ENCODE peak calls at places on chromosomes 12 and 14, in six cellular contexts. K is cardiac muscle cell; D is CD8-positive, alpha-beta memory T cell; C is K562; G is A549; J is thoracic aorta. X is an unnamed sample.

GRCh38 chr12:105721051-105721825 is 390.7 kb downstream of the C12orf75 start:
- DNase-seq in K (no peak), D (no peak), C (no peak), G (no peak), J (no peak), X (no peak)

GRCh38 chr12:50574621-50575348 is 70.0 kb downstream of the DIP2B start:
- DNase-seq in K (no peak), D (no peak), C (no peak), G (no peak), J (no peak), X (no peak)

GRCh38 chr12:52849511-52849910 is 717 bp upstream of the KRT78 start:
- DNase-seq in K (no peak), D (no peak), C (no peak), G (no peak), J (no peak), X (no peak)

GRCh38 chr12:113875681-113876080 is 90.4 kb downstream of the RBM19 start:
- DNase-seq in K (peak), D (no peak), C (no peak), G (no peak), J (no peak), X (no peak)

GRCh38 chr12:62799126-62799736 is 135.7 kb downstream of the PPM1H start:
- DNase-seq in K (peak), D (peak), C (peak), G (peak), J (peak), X (peak)

GRCh38 chr12:106127289-106128126 is 11.2 kb downstream of the NUAK1 start:
- DNase-seq in K (no peak), D (no peak), C (no peak), G (peak), J (no peak), X (no peak)

GRCh38 chr12:118164798-118165486 is 29.0 kb downstream of the PEBP1 start:
- DNase-seq in K (peak), D (no peak), C (no peak), G (peak), J (no peak), X (no peak)

GRCh38 chr12:109134186-109134917 is 18.0 kb downstream of the ACACB start:
- DNase-seq in K (peak), D (no peak), C (peak), G (peak), J (no peak), X (peak)

GRCh38 chr12:34406996-34407300 is 384.7 kb downstream of the ALG10 start:
- DNase-seq in K (no peak), D (peak), C (no peak), G (no peak), J (no peak), X (no peak)

GRCh38 chr12:90163975-90164374 is 455.3 kb upstream of the ATP2B1 start:
- DNase-seq in K (no peak), D (no peak), C (no peak), G (peak), J (no peak), X (no peak)

GRCh38 chr12:62656576-62657362 is 190.1 kb downstream of the MON2 start:
- DNase-seq in K (no peak), D (no peak), C (no peak), G (no peak), J (no peak), X (no peak)

GRCh38 chr12:69254046-69254445 is 14.7 kb downstream of the CPSF6 start:
- DNase-seq in K (peak), D (no peak), C (peak), G (peak), J (no peak), X (no peak)

GRCh38 chr12:49264466-49264872 is 413 bp upstream of the TUBA1C start:
- DNase-seq in K (peak), D (peak), C (peak), G (no peak), J (no peak), X (no peak)

GRCh38 chr12:128644664-128645296 is 179.0 kb downstream of the SLC15A4 start:
- DNase-seq in K (no peak), D (peak), C (peak), G (peak), J (no peak), X (peak)

GRCh38 chr12:4246116-4246515 is 27.4 kb upstream of the CCND2 start:
- DNase-seq in K (no peak), D (no peak), C (no peak), G (no peak), J (no peak), X (no peak)

GRCh38 chr12:38155526-38156496 is 160.8 kb upstream of the ALG10B start:
- DNase-seq in K (no peak), D (no peak), C (no peak), G (no peak), J (no peak), X (no peak)

GRCh38 chr12:57187222-57188089 is 29.1 kb upstream of the NXPH4 start:
- DNase-seq in K (no peak), D (no peak), C (no peak), G (no peak), J (no peak), X (no peak)

GRCh38 chr14:23378612-23379220 is 1.9 kb downstream of the CMTM5 start:
- DNase-seq in K (no peak), D (no peak), C (no peak), G (no peak), J (no peak), X (no peak)

GRCh38 chr14:23375527-23376251 is 1.2 kb upstream of the CMTM5 start:
- DNase-seq in K (no peak), D (no peak), C (no peak), G (no peak), J (no peak), X (no peak)

GRCh38 chr14:23377201-23377550 is 330 bp downstream of the CMTM5 start:
- DNase-seq in K (no peak), D (no peak), C (no peak), G (no peak), J (no peak), X (no peak)

GRCh38 chr14:23377873-23378563 is 1.2 kb downstream of the CMTM5 start:
- DNase-seq in K (no peak), D (no peak), C (no peak), G (no peak), J (no peak), X (no peak)

DNA sequence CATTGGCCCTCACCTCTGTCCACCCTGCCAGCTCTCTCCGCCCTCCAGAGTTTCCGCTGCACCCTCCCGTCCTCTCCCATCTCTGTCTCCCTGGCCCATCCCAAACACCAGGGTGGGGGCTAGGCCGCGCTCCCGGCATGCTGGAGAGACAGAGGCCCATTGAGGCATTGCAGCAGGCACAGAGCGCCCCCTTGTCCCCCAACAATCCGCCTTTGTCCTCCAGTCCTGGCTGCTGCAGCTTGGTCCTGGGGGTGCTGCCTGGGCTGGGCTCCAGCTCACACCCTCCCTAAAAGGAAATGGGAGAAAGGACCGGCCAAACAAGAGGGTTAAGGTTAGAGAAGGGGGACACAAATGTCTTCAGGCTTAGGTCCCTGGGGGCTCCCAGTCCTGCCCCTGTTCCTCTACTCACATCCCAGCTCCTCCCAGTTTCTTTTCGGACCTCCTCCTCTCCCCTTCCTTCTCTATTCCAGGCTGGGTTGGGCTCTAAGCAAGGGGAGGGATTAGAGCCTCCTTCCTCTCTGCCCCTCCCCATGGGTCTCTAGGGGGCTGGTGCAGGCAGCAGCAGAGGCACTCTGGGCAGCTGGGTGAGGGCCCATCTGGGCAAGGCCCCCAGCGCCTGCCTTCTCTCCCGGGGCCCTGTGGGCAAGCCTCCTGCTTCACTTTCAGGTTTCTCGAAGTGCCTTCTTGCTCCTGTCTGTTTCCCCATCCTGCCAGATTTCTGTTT is at the start of gene CMTM5:
- DNase-seq in K (peak), D (no peak), C (no peak), G (no peak), J (no peak), X (no peak)
- H3K4me3 ChIP-seq in K (no peak), D (no peak), C (no peak), G (no peak), J (peak), X (no peak)

GRCh38 chr12:124392991-124393790 is 98.3 kb downstream of the RFLNA start:
- DNase-seq in K (peak), D (no peak), C (no peak), G (peak), J (peak), X (peak)
- H3K4me3 ChIP-seq in K (no peak), D (no peak), C (no peak), G (no peak), J (peak), X (no peak)

GRCh38 chr14:54489731-54490447 is 1.1 kb upstream of the GMFB start:
- DNase-seq in K (no peak), D (no peak), C (peak), G (no peak), J (no peak), X (no peak)
- H3K4me3 ChIP-seq in K (no peak), D (peak), C (peak), G (peak), J (peak), X (no peak)

DNA sequence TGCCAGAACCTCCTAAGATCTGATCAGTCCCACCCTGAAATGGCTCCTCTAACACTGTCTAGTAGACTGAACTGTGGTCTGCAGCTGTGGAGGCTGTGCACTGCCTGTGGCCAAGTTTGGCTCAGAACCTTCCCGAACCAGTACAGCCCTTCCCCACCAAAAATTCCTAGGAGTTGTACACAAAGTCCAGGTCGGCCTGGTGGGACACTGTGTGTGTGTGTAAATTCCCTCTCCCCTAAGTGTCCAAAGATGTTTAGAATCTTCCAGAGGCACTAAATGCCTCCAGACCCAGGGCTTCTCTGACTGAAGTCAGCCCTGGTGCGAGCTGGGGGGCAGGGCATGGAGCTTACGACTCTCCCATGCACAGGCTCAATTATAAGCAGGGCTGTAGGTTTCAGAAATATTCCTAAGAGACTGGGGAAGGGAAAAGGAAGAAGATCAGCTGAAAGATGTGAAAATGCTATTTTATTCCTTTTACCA is 107.0 kb upstream of the ATF7IP start:
- DNase-seq in K (no peak), D (no peak), C (no peak), G (no peak), J (no peak), X (peak)
- H3K4me3 ChIP-seq in K (no peak), D (no peak), C (no peak), G (no peak), J (peak), X (no peak)

GRCh38 chr12:56129210-56129691 is 1.2 kb downstream of the ESYT1 start:
- DNase-seq in K (peak), D (peak), C (peak), G (peak), J (no peak), X (peak)

GRCh38 chr12:56127485-56127887 is 581 bp upstream of the ESYT1 start:
- DNase-seq in K (no peak), D (no peak), C (no peak), G (no peak), J (no peak), X (no peak)

GRCh38 chr12:56128669-56129209 is 672 bp downstream of the ESYT1 start:
- DNase-seq in K (no peak), D (no peak), C (no peak), G (no peak), J (no peak), X (no peak)

GRCh38 chr12:56127888-56128668 is at the start of gene ESYT1:
- DNase-seq in K (peak), D (peak), C (peak), G (peak), J (peak), X (peak)

GRCh38 chr12:56126732-56127239 is 1.3 kb upstream of the ESYT1 start:
- DNase-seq in K (no peak), D (no peak), C (no peak), G (no peak), J (no peak), X (no peak)
- H3K4me3 ChIP-seq in K (no peak), D (peak), C (peak), G (no peak), J (peak), X (no peak)

DNA sequence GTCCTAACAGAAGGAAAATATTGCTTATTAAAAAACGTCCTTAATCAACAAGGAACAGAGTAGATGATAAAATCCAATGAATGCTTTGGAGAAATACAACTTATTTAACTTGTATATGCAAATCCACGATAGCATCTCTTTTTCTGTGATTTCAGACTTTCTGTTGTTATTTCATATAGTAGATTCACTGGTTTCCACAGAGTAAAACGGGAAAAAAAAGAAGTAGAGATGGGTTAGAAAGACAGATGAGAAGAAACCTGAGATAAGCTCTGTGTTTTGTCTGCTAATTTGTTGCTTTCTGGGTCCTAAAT is 447.7 kb downstream of the RERGL start:
- DNase-seq in K (no peak), D (no peak), C (no peak), G (no peak), J (no peak), X (no peak)
- H3K4me3 ChIP-seq in K (no peak), D (no peak), C (no peak), G (no peak), J (peak), X (peak)

GRCh38 chr12:111220363-111220762 is 148.5 kb downstream of the PHETA1 start:
- DNase-seq in K (no peak), D (no peak), C (no peak), G (no peak), J (no peak), X (no peak)
- H3K4me3 ChIP-seq in K (no peak), D (no peak), C (no peak), G (no peak), J (no peak), X (no peak)

GRCh38 chr12:53973093-53974042 is at the start of gene HOXC11:
- DNase-seq in K (no peak), D (no peak), C (no peak), G (peak), J (no peak), X (no peak)
- H3K4me3 ChIP-seq in K (no peak), D (no peak), C (no peak), G (peak), J (peak), X (peak)